ENCODE peak calls at places on chromosome 15, in nine cellular contexts. O is NCI-H345, L is mammary epithelial cell, A is cardiac fibroblast, U is GM04504, P is HS-27A, F is ELR, D is upper lobe of right lung, Z is transverse colon. E is an unnamed sample.

GRCh38 chr15:63146684-63147083 is 10.6 kb downstream of the RPS27L start:
- DNase-seq in O (no peak), L (no peak), A (peak), U (no peak), P (no peak), F (peak), D (no peak), Z (no peak), E (no peak)

GRCh38 chr15:100889359-100890058 is 9.9 kb downstream of the ALDH1A3 start:
- DNase-seq in O (no peak), L (peak), A (peak), U (peak), P (no peak), F (peak), D (peak), Z (peak), E (no peak)

GRCh38 chr15:63080638-63081250 is 38.2 kb downstream of the TPM1 start:
- DNase-seq in O (no peak), L (no peak), A (no peak), U (no peak), P (no peak), F (no peak), D (no peak), Z (no peak), E (no peak)

GRCh38 chr15:80710635-80711553 is 15.8 kb downstream of the ABHD17C start:
- DNase-seq in O (no peak), L (peak), A (no peak), U (no peak), P (no peak), F (peak), D (no peak), Z (no peak), E (no peak)

GRCh38 chr15:73940061-73940981 is 14.1 kb downstream of the LOXL1 start:
- DNase-seq in O (no peak), L (no peak), A (no peak), U (no peak), P (no peak), F (peak), D (no peak), Z (no peak), E (no peak)

GRCh38 chr15:32747886-32748285 is 30.1 kb downstream of the GREM1 start:
- DNase-seq in O (peak), L (no peak), A (no peak), U (no peak), P (no peak), F (no peak), D (no peak), Z (no peak), E (no peak)

GRCh38 chr15:27172821-27173220 is 201.8 kb downstream of the GABRG3 start:
- DNase-seq in O (no peak), L (no peak), A (no peak), U (no peak), P (no peak), F (no peak), D (no peak), Z (no peak), E (no peak)

GRCh38 chr15:78691873-78692421 is 50.9 kb upstream of the CHRNB4 start:
- DNase-seq in O (no peak), L (peak), A (no peak), U (no peak), P (no peak), F (no peak), D (no peak), Z (no peak), E (no peak)

GRCh38 chr15:74038707-74039655 is 43.4 kb downstream of the GOLGA6A start:
- DNase-seq in O (no peak), L (no peak), A (peak), U (no peak), P (no peak), F (peak), D (no peak), Z (no peak), E (no peak)

GRCh38 chr15:44381223-44381622 is 46.2 kb upstream of the CTDSPL2 start:
- DNase-seq in O (no peak), L (no peak), A (peak), U (no peak), P (no peak), F (no peak), D (no peak), Z (no peak), E (no peak)

GRCh38 chr15:82709421-82710207 is at the start of gene AP3B2:
- DNase-seq in O (peak), L (peak), A (peak), U (peak), P (peak), F (peak), D (peak), Z (peak), E (peak)

GRCh38 chr15:73957276-73957675 is 31.0 kb downstream of the LOXL1 start:
- DNase-seq in O (no peak), L (peak), A (no peak), U (no peak), P (no peak), F (peak), D (peak), Z (no peak), E (no peak)

GRCh38 chr15:68211656-68212320 is 6.7 kb upstream of the CALML4 start:
- DNase-seq in O (no peak), L (no peak), A (no peak), U (no peak), P (no peak), F (no peak), D (no peak), Z (no peak), E (no peak)

GRCh38 chr15:40929730-40930429 is 740 bp downstream of the DLL4 start:
- DNase-seq in O (peak), L (peak), A (peak), U (no peak), P (no peak), F (peak), D (peak), Z (peak), E (no peak)

GRCh38 chr15:31814082-31814481 is 216.2 kb upstream of the CHRNA7 start:
- DNase-seq in O (no peak), L (no peak), A (no peak), U (no peak), P (no peak), F (no peak), D (no peak), Z (no peak), E (no peak)

GRCh38 chr15:76439542-76439941 is 103.0 kb downstream of the ISL2 start:
- DNase-seq in O (no peak), L (no peak), A (no peak), U (no peak), P (no peak), F (no peak), D (no peak), Z (no peak), E (no peak)

GRCh38 chr15:60004019-60004845 is at the start of gene FOXB1:
- DNase-seq in O (peak), L (no peak), A (no peak), U (no peak), P (no peak), F (no peak), D (no peak), Z (no peak), E (no peak)

GRCh38 chr15:66163553-66163952 is 90.0 kb downstream of the MEGF11 start:
- DNase-seq in O (peak), L (no peak), A (no peak), U (no peak), P (no peak), F (no peak), D (no peak), Z (no peak), E (no peak)

GRCh38 chr15:67132276-67132675 is 66.9 kb downstream of the SMAD3 start:
- DNase-seq in O (no peak), L (no peak), A (no peak), U (no peak), P (no peak), F (no peak), D (no peak), Z (no peak), E (no peak)

GRCh38 chr15:41505776-41506175 is 7.9 kb downstream of the LTK start:
- DNase-seq in O (no peak), L (no peak), A (no peak), U (no peak), P (no peak), F (no peak), D (no peak), Z (no peak), E (no peak)

GRCh38 chr15:41512512-41513281 is 930 bp downstream of the LTK start:
- DNase-seq in O (peak), L (no peak), A (no peak), U (no peak), P (no peak), F (peak), D (no peak), Z (peak), E (no peak)

GRCh38 chr15:65083262-65083701 is 6.7 kb downstream of the KBTBD13 start:
- DNase-seq in O (no peak), L (no peak), A (peak), U (no peak), P (no peak), F (peak), D (peak), Z (no peak), E (no peak)

GRCh38 chr15:39934415-39935044 is 615 bp downstream of the EIF2AK4 start:
- DNase-seq in O (peak), L (peak), A (peak), U (no peak), P (no peak), F (peak), D (no peak), Z (no peak), E (no peak)

GRCh38 chr15:62391565-62392262 is 226.6 kb upstream of the C2CD4B start:
- DNase-seq in O (no peak), L (peak), A (peak), U (no peak), P (peak), F (peak), D (peak), Z (peak), E (peak)

GRCh38 chr15:29734917-29735572 is 87.2 kb downstream of the TJP1 start:
- DNase-seq in O (no peak), L (no peak), A (no peak), U (no peak), P (no peak), F (no peak), D (no peak), Z (no peak), E (no peak)

E was measured in OCI-LY7.